ENCODE peak calls at places on chromosomes 4 and X, in eight cellular contexts. One of them, this sample, is unnamed.

GRCh38 chr4:26406346-26406975 is 83.8 kb downstream of the CCKAR start:
- DNase-seq in fibroblast of mammary gland: peak
- DNase-seq in endothelial cell: no peak
- DNase-seq in mesothelial cell of epicardium: no peak
- DNase-seq in A549: no peak
- DNase-seq in HFF-Myc: no peak
- DNase-seq in transverse colon: no peak
- DNase-seq in foreskin fibroblast: peak
- DNase-seq in this sample: no peak

GRCh38 chr4:7960790-7961655 is 21.4 kb upstream of the AFAP1 start:
- DNase-seq in endothelial cell: no peak
- DNase-seq in HFF-Myc: peak
- DNase-seq in mesothelial cell of epicardium: peak
- DNase-seq in A549: no peak
- DNase-seq in transverse colon: no peak
- DNase-seq in foreskin fibroblast: peak
- DNase-seq in fibroblast of mammary gland: peak
- DNase-seq in this sample: peak

GRCh38 chr4:42396361-42397255 is 680 bp upstream of the SHISA3 start:
- DNase-seq in A549: no peak
- DNase-seq in foreskin fibroblast: peak
- DNase-seq in HFF-Myc: no peak
- DNase-seq in mesothelial cell of epicardium: no peak
- DNase-seq in fibroblast of mammary gland: no peak
- DNase-seq in endothelial cell: no peak
- DNase-seq in transverse colon: no peak
- DNase-seq in this sample: no peak

GRCh38 chr4:123832173-123833026 is 435.8 kb downstream of the SPRY1 start:
- DNase-seq in fibroblast of mammary gland: peak
- DNase-seq in transverse colon: peak
- DNase-seq in mesothelial cell of epicardium: no peak
- DNase-seq in HFF-Myc: peak
- DNase-seq in foreskin fibroblast: peak
- DNase-seq in A549: no peak
- DNase-seq in endothelial cell: no peak
- DNase-seq in this sample: peak

GRCh38 chrX:136268051-136269048 is 17.1 kb upstream of the MAP7D3 start:
- DNase-seq in endothelial cell: peak
- DNase-seq in foreskin fibroblast: peak
- DNase-seq in A549: peak
- DNase-seq in HFF-Myc: no peak
- DNase-seq in transverse colon: peak
- DNase-seq in mesothelial cell of epicardium: no peak
- DNase-seq in fibroblast of mammary gland: peak
- DNase-seq in this sample: peak

GRCh38 chr4:2413821-2414610 is 4.4 kb downstream of the ZFYVE28 start:
- DNase-seq in transverse colon: peak
- DNase-seq in fibroblast of mammary gland: no peak
- DNase-seq in mesothelial cell of epicardium: no peak
- DNase-seq in HFF-Myc: no peak
- DNase-seq in A549: no peak
- DNase-seq in foreskin fibroblast: peak
- DNase-seq in endothelial cell: no peak
- DNase-seq in this sample: no peak

GRCh38 chrX:76253432-76253831 is 80.6 kb downstream of the PBDC1 start:
- DNase-seq in mesothelial cell of epicardium: no peak
- DNase-seq in endothelial cell: peak
- DNase-seq in foreskin fibroblast: peak
- DNase-seq in fibroblast of mammary gland: peak
- DNase-seq in A549: peak
- DNase-seq in transverse colon: peak
- DNase-seq in HFF-Myc: peak
- DNase-seq in this sample: peak

GRCh38 chr4:81257021-81257420 is 42.0 kb upstream of the PRKG2 start:
- DNase-seq in A549: no peak
- DNase-seq in foreskin fibroblast: peak
- DNase-seq in mesothelial cell of epicardium: no peak
- DNase-seq in HFF-Myc: no peak
- DNase-seq in transverse colon: no peak
- DNase-seq in endothelial cell: no peak
- DNase-seq in fibroblast of mammary gland: peak
- DNase-seq in this sample: no peak

GRCh38 chr4:180028682-180029081 is 2214.5 kb upstream of the TENM3 start:
- DNase-seq in A549: no peak
- DNase-seq in transverse colon: peak
- DNase-seq in mesothelial cell of epicardium: peak
- DNase-seq in endothelial cell: peak
- DNase-seq in HFF-Myc: no peak
- DNase-seq in fibroblast of mammary gland: no peak
- DNase-seq in foreskin fibroblast: no peak
- DNase-seq in this sample: no peak
- TF ChIP-seq CTCF in A549: no peak
- TF ChIP-seq CTCF in transverse colon: no peak
- TF ChIP-seq CTCF in mesothelial cell of epicardium: no peak
- TF ChIP-seq CTCF in endothelial cell: peak
- TF ChIP-seq CTCF in HFF-Myc: no peak
- TF ChIP-seq CTCF in fibroblast of mammary gland: no peak
- TF ChIP-seq CTCF in foreskin fibroblast: no peak
- TF ChIP-seq CTCF in this sample: no peak

DNA sequence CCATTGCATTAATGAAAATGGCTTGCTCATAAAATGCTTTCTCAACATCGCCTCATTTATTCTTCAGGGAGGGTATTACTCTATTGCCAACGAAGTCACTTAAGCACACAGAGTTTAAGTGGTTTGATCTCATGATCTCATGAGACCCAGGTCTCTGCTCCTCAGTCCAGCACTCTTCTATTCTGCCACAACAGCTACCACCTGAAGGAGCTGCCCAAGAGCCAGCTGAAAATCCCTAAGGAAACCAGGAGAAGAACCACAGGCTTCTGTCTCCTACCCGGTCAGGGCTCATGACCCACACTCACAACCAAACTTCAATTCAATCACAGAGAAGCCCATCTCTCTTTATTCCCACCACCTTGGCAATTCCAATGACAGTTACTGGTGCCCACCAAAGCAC is 85.5 kb upstream of the GPM6B start:
- DNase-seq in mesothelial cell of epicardium: no peak
- DNase-seq in fibroblast of mammary gland: peak
- DNase-seq in A549: no peak
- DNase-seq in transverse colon: no peak
- DNase-seq in foreskin fibroblast: no peak
- DNase-seq in HFF-Myc: no peak
- DNase-seq in endothelial cell: no peak
- DNase-seq in this sample: no peak
- TF ChIP-seq CTCF in mesothelial cell of epicardium: no peak
- TF ChIP-seq CTCF in fibroblast of mammary gland: no peak
- TF ChIP-seq CTCF in A549: no peak
- TF ChIP-seq CTCF in transverse colon: no peak
- TF ChIP-seq CTCF in foreskin fibroblast: no peak
- TF ChIP-seq CTCF in HFF-Myc: no peak
- TF ChIP-seq CTCF in endothelial cell: no peak
- TF ChIP-seq CTCF in this sample: no peak

DNA sequence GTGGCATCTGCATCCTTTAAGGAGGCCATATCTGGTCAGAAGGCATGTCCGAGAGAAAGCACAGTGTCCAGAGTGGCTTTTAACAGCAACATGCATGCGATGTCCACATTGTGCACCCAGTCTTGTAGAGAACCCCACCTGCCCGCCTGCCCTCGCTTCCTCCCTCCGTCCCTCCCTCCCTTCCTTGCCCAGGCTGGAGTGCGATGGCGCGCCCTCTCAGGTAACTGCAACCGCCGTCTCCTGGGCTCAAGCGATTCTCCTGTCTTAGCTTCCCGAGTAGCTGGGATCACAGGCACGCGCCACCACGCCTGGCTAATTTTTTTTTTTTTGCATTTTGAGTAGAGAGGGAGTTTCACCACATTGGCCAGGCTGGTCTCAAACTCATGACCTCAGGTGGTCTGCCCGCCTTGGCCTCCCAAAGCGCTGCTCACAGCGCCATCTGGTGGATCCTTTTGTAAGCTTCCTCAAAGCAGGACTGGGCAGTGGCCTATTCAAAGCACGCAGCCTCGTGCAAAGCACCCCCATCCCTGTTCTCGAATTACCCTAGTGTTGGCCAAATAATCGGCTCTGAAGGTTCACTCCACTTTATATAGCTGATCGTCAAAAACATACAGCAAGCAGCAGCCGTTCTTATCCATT is 15.0 kb downstream of the BRCC3 start:
- DNase-seq in transverse colon: peak
- DNase-seq in endothelial cell: peak
- DNase-seq in fibroblast of mammary gland: peak
- DNase-seq in foreskin fibroblast: peak
- DNase-seq in A549: peak
- DNase-seq in HFF-Myc: no peak
- DNase-seq in mesothelial cell of epicardium: no peak
- DNase-seq in this sample: no peak
- TF ChIP-seq CTCF in transverse colon: peak
- TF ChIP-seq CTCF in endothelial cell: peak
- TF ChIP-seq CTCF in fibroblast of mammary gland: peak
- TF ChIP-seq CTCF in foreskin fibroblast: peak
- TF ChIP-seq CTCF in A549: peak
- TF ChIP-seq CTCF in HFF-Myc: peak
- TF ChIP-seq CTCF in mesothelial cell of epicardium: peak
- TF ChIP-seq CTCF in this sample: peak

DNA sequence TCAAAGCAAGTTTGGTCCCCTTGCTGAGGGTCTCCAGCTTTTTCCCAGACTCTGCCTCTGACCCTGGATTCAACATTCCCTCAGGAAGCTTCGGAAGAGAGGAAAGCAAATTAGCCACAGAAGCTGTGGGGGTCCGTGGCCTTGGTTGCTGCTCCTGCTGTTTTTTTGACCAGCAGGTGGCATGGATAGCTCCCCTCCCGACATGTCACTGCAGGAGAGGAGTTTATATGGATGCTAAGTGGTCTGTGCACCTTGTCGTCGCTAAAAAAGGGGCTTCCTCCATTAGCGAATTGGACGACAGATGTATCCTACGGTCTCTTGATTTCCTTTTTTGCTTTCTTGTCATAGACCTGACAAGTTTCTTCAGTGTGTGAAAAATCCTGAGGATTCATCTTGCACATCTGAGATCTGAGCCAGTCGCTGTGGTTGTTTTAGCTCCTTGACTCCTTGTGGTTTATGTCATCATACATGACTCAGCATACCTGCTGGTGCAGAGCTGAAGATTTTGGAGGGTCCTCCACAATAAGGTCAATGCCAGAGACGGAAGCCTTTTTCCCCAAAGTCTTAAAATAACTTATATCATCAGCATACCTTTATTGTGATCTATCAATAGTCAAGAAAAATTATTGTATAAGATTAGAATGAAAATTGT is 70.2 kb downstream of the CD38 start:
- DNase-seq in A549: no peak
- DNase-seq in HFF-Myc: no peak
- DNase-seq in mesothelial cell of epicardium: no peak
- DNase-seq in transverse colon: no peak
- DNase-seq in fibroblast of mammary gland: peak
- DNase-seq in foreskin fibroblast: no peak
- DNase-seq in endothelial cell: no peak
- DNase-seq in this sample: no peak
- TF ChIP-seq CTCF in A549: no peak
- TF ChIP-seq CTCF in HFF-Myc: no peak
- TF ChIP-seq CTCF in mesothelial cell of epicardium: no peak
- TF ChIP-seq CTCF in transverse colon: no peak
- TF ChIP-seq CTCF in fibroblast of mammary gland: no peak
- TF ChIP-seq CTCF in foreskin fibroblast: no peak
- TF ChIP-seq CTCF in endothelial cell: no peak
- TF ChIP-seq CTCF in this sample: no peak

GRCh38 chr4:155249036-155249566 is 40.7 kb downstream of the NPY2R start:
- DNase-seq in mesothelial cell of epicardium: no peak
- DNase-seq in A549: no peak
- DNase-seq in HFF-Myc: no peak
- DNase-seq in endothelial cell: no peak
- DNase-seq in transverse colon: no peak
- DNase-seq in fibroblast of mammary gland: no peak
- DNase-seq in foreskin fibroblast: no peak
- DNase-seq in this sample: no peak

GRCh38 chr4:155245105-155245504 is 36.7 kb downstream of the NPY2R start:
- DNase-seq in mesothelial cell of epicardium: no peak
- DNase-seq in endothelial cell: no peak
- DNase-seq in fibroblast of mammary gland: no peak
- DNase-seq in foreskin fibroblast: no peak
- DNase-seq in A549: no peak
- DNase-seq in transverse colon: no peak
- DNase-seq in HFF-Myc: no peak
- DNase-seq in this sample: no peak

GRCh38 chr4:155248002-155248896 is 39.8 kb downstream of the NPY2R start:
- DNase-seq in A549: no peak
- DNase-seq in foreskin fibroblast: no peak
- DNase-seq in fibroblast of mammary gland: peak
- DNase-seq in HFF-Myc: no peak
- DNase-seq in endothelial cell: no peak
- DNase-seq in transverse colon: no peak
- DNase-seq in mesothelial cell of epicardium: no peak
- DNase-seq in this sample: no peak
- TF ChIP-seq CTCF in A549: no peak
- TF ChIP-seq CTCF in foreskin fibroblast: no peak
- TF ChIP-seq CTCF in fibroblast of mammary gland: no peak
- TF ChIP-seq CTCF in HFF-Myc: no peak
- TF ChIP-seq CTCF in endothelial cell: no peak
- TF ChIP-seq CTCF in transverse colon: no peak
- TF ChIP-seq CTCF in mesothelial cell of epicardium: no peak
- TF ChIP-seq CTCF in this sample: no peak

DNA sequence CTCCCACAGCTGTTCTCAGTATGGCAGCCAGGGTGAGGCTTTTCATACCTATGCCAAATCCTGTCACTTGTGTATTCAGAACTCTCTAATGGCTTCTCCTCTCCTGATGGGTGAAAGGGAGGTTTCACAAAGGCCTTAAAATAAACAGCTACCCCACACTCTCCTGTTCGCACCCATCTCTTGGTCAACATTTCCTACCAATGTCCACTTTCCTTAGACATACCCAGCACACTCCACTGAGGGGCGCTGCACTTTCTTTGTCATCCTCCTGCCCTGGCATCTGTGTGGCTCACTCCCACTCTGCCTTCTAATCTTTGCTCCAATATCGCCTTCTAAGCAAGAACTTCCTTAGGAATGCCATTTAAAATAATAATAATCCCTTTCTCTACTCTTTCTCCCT is 313.3 kb downstream of the PPP3CA start:
- DNase-seq in mesothelial cell of epicardium: no peak
- DNase-seq in transverse colon: no peak
- DNase-seq in HFF-Myc: no peak
- DNase-seq in A549: no peak
- DNase-seq in endothelial cell: no peak
- DNase-seq in foreskin fibroblast: no peak
- DNase-seq in fibroblast of mammary gland: no peak
- DNase-seq in this sample: no peak
- TF ChIP-seq CTCF in mesothelial cell of epicardium: no peak
- TF ChIP-seq CTCF in transverse colon: no peak
- TF ChIP-seq CTCF in HFF-Myc: no peak
- TF ChIP-seq CTCF in A549: no peak
- TF ChIP-seq CTCF in endothelial cell: no peak
- TF ChIP-seq CTCF in foreskin fibroblast: no peak
- TF ChIP-seq CTCF in fibroblast of mammary gland: no peak
- TF ChIP-seq CTCF in this sample: peak

This sample was measured in HFFc6.